ENCODE peak calls at places on chromosomes 2 and 18, in five cellular contexts. One of them, this sample, is unnamed.

GRCh38 chr2:164826293-164827243 is 15.1 kb downstream of the COBLL1 start:
- DNase-seq in activated gamma-delta T cell treated with Interleukin-2 at 50 U/mL for 16 hours: no peak
- DNase-seq in mucosa of gallbladder: peak; percentile 79
- DNase-seq in EL: peak; percentile 28
- DNase-seq in smooth muscle cell of the brain vasculature: no peak
- DNase-seq in this sample: no peak

GRCh38 chr2:1693723-1694122 is 50.6 kb downstream of the PXDN start:
- DNase-seq in EL: no peak
- DNase-seq in smooth muscle cell of the brain vasculature: no peak
- DNase-seq in activated gamma-delta T cell treated with Interleukin-2 at 50 U/mL for 16 hours: no peak
- DNase-seq in mucosa of gallbladder: no peak
- DNase-seq in this sample: no peak

GRCh38 chr18:42114310-42114943 is 159.4 kb downstream of the PIK3C3 start:
- DNase-seq in smooth muscle cell of the brain vasculature: peak; percentile 50
- DNase-seq in mucosa of gallbladder: peak; percentile 65
- DNase-seq in activated gamma-delta T cell treated with Interleukin-2 at 50 U/mL for 16 hours: peak; percentile 46
- DNase-seq in EL: peak; percentile 76
- DNase-seq in this sample: peak; percentile 36

GRCh38 chr2:112008910-112009485 is 46.1 kb upstream of the TMEM87B start:
- DNase-seq in EL: no peak
- DNase-seq in mucosa of gallbladder: no peak
- DNase-seq in activated gamma-delta T cell treated with Interleukin-2 at 50 U/mL for 16 hours: no peak
- DNase-seq in smooth muscle cell of the brain vasculature: no peak
- DNase-seq in this sample: no peak

GRCh38 chr2:137005173-137005572 is 239.8 kb downstream of the THSD7B start:
- DNase-seq in smooth muscle cell of the brain vasculature: no peak
- DNase-seq in EL: no peak
- DNase-seq in activated gamma-delta T cell treated with Interleukin-2 at 50 U/mL for 16 hours: no peak
- DNase-seq in mucosa of gallbladder: no peak
- DNase-seq in this sample: no peak

GRCh38 chr2:178498137-178498536 is 17.9 kb downstream of the PLEKHA3 start:
- DNase-seq in mucosa of gallbladder: no peak
- DNase-seq in EL: no peak
- DNase-seq in smooth muscle cell of the brain vasculature: no peak
- DNase-seq in activated gamma-delta T cell treated with Interleukin-2 at 50 U/mL for 16 hours: no peak
- DNase-seq in this sample: no peak

GRCh38 chr2:240461471-240462072 is 26.1 kb downstream of the GPC1 start:
- DNase-seq in EL: no peak
- DNase-seq in activated gamma-delta T cell treated with Interleukin-2 at 50 U/mL for 16 hours: peak; percentile 3
- DNase-seq in mucosa of gallbladder: no peak
- DNase-seq in smooth muscle cell of the brain vasculature: no peak
- DNase-seq in this sample: no peak

GRCh38 chr18:70044626-70045025 is 97.0 kb upstream of the CD226 start:
- DNase-seq in smooth muscle cell of the brain vasculature: peak; percentile 17
- DNase-seq in EL: peak; percentile 97
- DNase-seq in mucosa of gallbladder: no peak
- DNase-seq in activated gamma-delta T cell treated with Interleukin-2 at 50 U/mL for 16 hours: no peak
- DNase-seq in this sample: no peak